ENCODE peak calls at places on chromosomes 2 and 18, in six cellular contexts. One of them, this sample, is unnamed.

GRCh38 chr18:44884446-44884845 is 203.8 kb downstream of the SETBP1 start:
- DNase-seq in A673: no peak
- DNase-seq in fibroblast of pulmonary artery: no peak
- DNase-seq in SJSA1: no peak
- DNase-seq in lower leg skin: no peak
- DNase-seq in A549: no peak
- DNase-seq in this sample: no peak

GRCh38 chr18:5865521-5865920 is 29.8 kb downstream of the TMEM200C start:
- DNase-seq in lower leg skin: no peak
- DNase-seq in fibroblast of pulmonary artery: no peak
- DNase-seq in A549: no peak
- DNase-seq in A673: no peak
- DNase-seq in SJSA1: no peak
- DNase-seq in this sample: no peak

GRCh38 chr18:31233550-31234306 is 71.1 kb upstream of the DSC1 start:
- DNase-seq in A549: no peak
- DNase-seq in SJSA1: no peak
- DNase-seq in fibroblast of pulmonary artery: no peak
- DNase-seq in lower leg skin: no peak
- DNase-seq in A673: no peak
- DNase-seq in this sample: no peak

GRCh38 chr2:239494578-239494977 is 93.8 kb upstream of the HDAC4 start:
- DNase-seq in lower leg skin: no peak
- DNase-seq in A549: no peak
- DNase-seq in A673: no peak
- DNase-seq in SJSA1: no peak
- DNase-seq in fibroblast of pulmonary artery: no peak
- DNase-seq in this sample: no peak

GRCh38 chr18:23648930-23649622 is 13.6 kb downstream of the ANKRD29 start:
- DNase-seq in A549: no peak
- DNase-seq in A673: no peak
- DNase-seq in fibroblast of pulmonary artery: no peak
- DNase-seq in SJSA1: no peak
- DNase-seq in lower leg skin: no peak
- DNase-seq in this sample: no peak

GRCh38 chr2:30690126-30690561 is 117.1 kb downstream of the CAPN13 start:
- DNase-seq in A673: no peak
- DNase-seq in SJSA1: peak
- DNase-seq in A549: no peak
- DNase-seq in fibroblast of pulmonary artery: no peak
- DNase-seq in lower leg skin: peak
- DNase-seq in this sample: no peak

GRCh38 chr2:234375481-234375880 is 121.4 kb downstream of the ARL4C start:
- DNase-seq in A673: no peak
- DNase-seq in A549: no peak
- DNase-seq in lower leg skin: no peak
- DNase-seq in SJSA1: no peak
- DNase-seq in fibroblast of pulmonary artery: no peak
- DNase-seq in this sample: no peak

GRCh38 chr18:44816028-44816427 is 135.3 kb downstream of the SETBP1 start:
- DNase-seq in lower leg skin: no peak
- DNase-seq in A673: no peak
- DNase-seq in SJSA1: no peak
- DNase-seq in A549: no peak
- DNase-seq in fibroblast of pulmonary artery: no peak
- DNase-seq in this sample: no peak

GRCh38 chr2:12310399-12310798 is 406.3 kb upstream of the TRIB2 start:
- DNase-seq in lower leg skin: no peak
- DNase-seq in fibroblast of pulmonary artery: no peak
- DNase-seq in A673: no peak
- DNase-seq in A549: no peak
- DNase-seq in SJSA1: no peak
- DNase-seq in this sample: no peak

GRCh38 chr18:77762632-77763031 is 513.0 kb downstream of the GALR1 start:
- DNase-seq in lower leg skin: no peak
- DNase-seq in SJSA1: no peak
- DNase-seq in A549: no peak
- DNase-seq in fibroblast of pulmonary artery: no peak
- DNase-seq in A673: no peak
- DNase-seq in this sample: no peak

GRCh38 chr2:235324324-235324723 is 169.5 kb upstream of the AGAP1 start:
- DNase-seq in SJSA1: no peak
- DNase-seq in A673: no peak
- DNase-seq in A549: no peak
- DNase-seq in lower leg skin: peak
- DNase-seq in fibroblast of pulmonary artery: no peak
- DNase-seq in this sample: no peak

GRCh38 chr18:27298215-27298804 is 113.2 kb upstream of the CHST9 start:
- DNase-seq in fibroblast of pulmonary artery: no peak
- DNase-seq in SJSA1: no peak
- DNase-seq in A549: no peak
- DNase-seq in A673: peak
- DNase-seq in lower leg skin: no peak
- DNase-seq in this sample: no peak

GRCh38 chr2:169734172-169734847 is 678 bp downstream of the KLHL23 start:
- DNase-seq in fibroblast of pulmonary artery: no peak
- DNase-seq in lower leg skin: no peak
- DNase-seq in A673: peak
- DNase-seq in A549: no peak
- DNase-seq in SJSA1: no peak
- DNase-seq in this sample: no peak

GRCh38 chr2:44974064-44974715 is 32.7 kb downstream of the SIX3 start:
- DNase-seq in A549: peak
- DNase-seq in fibroblast of pulmonary artery: peak
- DNase-seq in lower leg skin: peak
- DNase-seq in SJSA1: peak
- DNase-seq in A673: peak
- DNase-seq in this sample: no peak

GRCh38 chr2:11467126-11467649 is 1.2 kb upstream of the E2F6 start:
- DNase-seq in A673: no peak
- DNase-seq in A549: no peak
- DNase-seq in fibroblast of pulmonary artery: no peak
- DNase-seq in SJSA1: no peak
- DNase-seq in lower leg skin: no peak
- DNase-seq in this sample: no peak

GRCh38 chr2:231469568-231469920 is 5.3 kb upstream of the NCL start:
- DNase-seq in SJSA1: no peak
- DNase-seq in lower leg skin: no peak
- DNase-seq in A673: no peak
- DNase-seq in A549: no peak
- DNase-seq in fibroblast of pulmonary artery: no peak
- DNase-seq in this sample: no peak

GRCh38 chr2:212995920-212996319 is 155.5 kb downstream of the IKZF2 start:
- DNase-seq in SJSA1: no peak
- DNase-seq in A673: no peak
- DNase-seq in fibroblast of pulmonary artery: peak
- DNase-seq in lower leg skin: no peak
- DNase-seq in A549: no peak
- DNase-seq in this sample: no peak

GRCh38 chr2:102891261-102891660 is 129.4 kb downstream of the TMEM182 start:
- DNase-seq in fibroblast of pulmonary artery: no peak
- DNase-seq in A549: no peak
- DNase-seq in SJSA1: no peak
- DNase-seq in lower leg skin: no peak
- DNase-seq in A673: no peak
- DNase-seq in this sample: no peak

GRCh38 chr2:140257692-140258300 is 1477.6 kb upstream of the NXPH2 start:
- DNase-seq in SJSA1: no peak
- DNase-seq in lower leg skin: no peak
- DNase-seq in A549: no peak
- DNase-seq in fibroblast of pulmonary artery: peak
- DNase-seq in A673: no peak
- DNase-seq in this sample: no peak

GRCh38 chr18:48007955-48008701 is 77.7 kb upstream of the SMAD2 start:
- DNase-seq in A549: peak
- DNase-seq in A673: peak
- DNase-seq in lower leg skin: peak
- DNase-seq in SJSA1: peak
- DNase-seq in fibroblast of pulmonary artery: peak
- DNase-seq in this sample: no peak

GRCh38 chr2:46461716-46462171 is 17.6 kb upstream of the TMEM247 start:
- DNase-seq in SJSA1: no peak
- DNase-seq in lower leg skin: no peak
- DNase-seq in fibroblast of pulmonary artery: no peak
- DNase-seq in A549: no peak
- DNase-seq in A673: no peak
- DNase-seq in this sample: no peak

GRCh38 chr2:229235136-229235914 is 35.8 kb downstream of the PID1 start:
- DNase-seq in lower leg skin: no peak
- DNase-seq in fibroblast of pulmonary artery: peak
- DNase-seq in SJSA1: no peak
- DNase-seq in A549: no peak
- DNase-seq in A673: peak
- DNase-seq in this sample: no peak

GRCh38 chr2:101466426-101466825 is 8.5 kb downstream of the RFX8 start:
- DNase-seq in A549: no peak
- DNase-seq in A673: no peak
- DNase-seq in lower leg skin: no peak
- DNase-seq in SJSA1: no peak
- DNase-seq in fibroblast of pulmonary artery: no peak
- DNase-seq in this sample: no peak

GRCh38 chr2:48482313-48482712 is 47.6 kb upstream of the STON1 start:
- DNase-seq in fibroblast of pulmonary artery: peak
- DNase-seq in A673: peak
- DNase-seq in lower leg skin: no peak
- DNase-seq in SJSA1: no peak
- DNase-seq in A549: no peak
- DNase-seq in this sample: peak

GRCh38 chr2:178306351-178307073 is 112.2 kb downstream of the OSBPL6 start:
- DNase-seq in A673: peak
- DNase-seq in A549: peak
- DNase-seq in SJSA1: peak
- DNase-seq in lower leg skin: no peak
- DNase-seq in fibroblast of pulmonary artery: peak
- DNase-seq in this sample: no peak

GRCh38 chr18:30903566-30903965 is 139.0 kb downstream of the DSC3 start:
- DNase-seq in SJSA1: no peak
- DNase-seq in A673: no peak
- DNase-seq in fibroblast of pulmonary artery: no peak
- DNase-seq in A549: no peak
- DNase-seq in lower leg skin: no peak
- DNase-seq in this sample: no peak

GRCh38 chr18:9965711-9966624 is 52.2 kb downstream of the VAPA start:
- DNase-seq in fibroblast of pulmonary artery: peak
- DNase-seq in A549: no peak
- DNase-seq in A673: no peak
- DNase-seq in lower leg skin: no peak
- DNase-seq in SJSA1: no peak
- DNase-seq in this sample: peak

GRCh38 chr2:12498286-12498685 is 218.4 kb upstream of the TRIB2 start:
- DNase-seq in A549: no peak
- DNase-seq in SJSA1: no peak
- DNase-seq in A673: no peak
- DNase-seq in fibroblast of pulmonary artery: no peak
- DNase-seq in lower leg skin: no peak
- DNase-seq in this sample: no peak

GRCh38 chr2:25207078-25207545 is 38.7 kb upstream of the POMC start:
- DNase-seq in lower leg skin: no peak
- DNase-seq in SJSA1: no peak
- DNase-seq in fibroblast of pulmonary artery: no peak
- DNase-seq in A549: no peak
- DNase-seq in A673: no peak
- DNase-seq in this sample: no peak

GRCh38 chr18:63178526-63178880 is 141.1 kb downstream of the BCL2 start:
- DNase-seq in lower leg skin: peak
- DNase-seq in fibroblast of pulmonary artery: peak
- DNase-seq in A673: peak
- DNase-seq in A549: no peak
- DNase-seq in SJSA1: no peak
- DNase-seq in this sample: no peak
- H3K4me3 ChIP-seq in lower leg skin: no peak
- H3K4me3 ChIP-seq in fibroblast of pulmonary artery: no peak
- H3K4me3 ChIP-seq in A673: peak
- H3K4me3 ChIP-seq in A549: no peak
- H3K4me3 ChIP-seq in SJSA1: no peak
- H3K4me3 ChIP-seq in this sample: no peak

DNA sequence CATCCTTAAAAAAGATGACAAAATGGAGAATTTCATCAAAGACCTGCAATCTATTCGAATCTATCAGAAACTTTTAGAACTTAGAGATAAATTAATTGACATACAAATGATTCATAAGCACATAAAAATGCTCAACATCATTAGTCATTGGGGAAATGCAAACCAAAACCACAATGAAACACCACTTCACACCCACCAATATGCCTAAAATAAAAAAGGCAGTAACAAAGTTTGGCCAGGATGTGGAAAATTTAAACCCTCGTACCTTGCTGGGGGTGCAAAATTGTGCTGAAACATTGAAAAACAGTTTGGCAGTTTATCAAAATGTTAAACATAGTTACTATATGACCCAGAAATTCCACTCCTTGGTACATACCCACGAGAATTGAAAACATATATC is 11.5 kb upstream of the EIF2AK3 start:
- DNase-seq in fibroblast of pulmonary artery: no peak
- DNase-seq in lower leg skin: no peak
- DNase-seq in A549: no peak
- DNase-seq in SJSA1: no peak
- DNase-seq in A673: peak
- DNase-seq in this sample: no peak
- H3K4me3 ChIP-seq in fibroblast of pulmonary artery: no peak
- H3K4me3 ChIP-seq in lower leg skin: no peak
- H3K4me3 ChIP-seq in A549: no peak
- H3K4me3 ChIP-seq in SJSA1: no peak
- H3K4me3 ChIP-seq in A673: no peak
- H3K4me3 ChIP-seq in this sample: no peak

GRCh38 chr2:97661927-97662326 is 1.9 kb downstream of the ACTR1B start:
- DNase-seq in SJSA1: peak
- DNase-seq in lower leg skin: no peak
- DNase-seq in A673: no peak
- DNase-seq in fibroblast of pulmonary artery: no peak
- DNase-seq in A549: no peak
- DNase-seq in this sample: no peak
- H3K4me3 ChIP-seq in SJSA1: no peak
- H3K4me3 ChIP-seq in lower leg skin: no peak
- H3K4me3 ChIP-seq in A673: no peak
- H3K4me3 ChIP-seq in fibroblast of pulmonary artery: no peak
- H3K4me3 ChIP-seq in A549: no peak
- H3K4me3 ChIP-seq in this sample: no peak

DNA sequence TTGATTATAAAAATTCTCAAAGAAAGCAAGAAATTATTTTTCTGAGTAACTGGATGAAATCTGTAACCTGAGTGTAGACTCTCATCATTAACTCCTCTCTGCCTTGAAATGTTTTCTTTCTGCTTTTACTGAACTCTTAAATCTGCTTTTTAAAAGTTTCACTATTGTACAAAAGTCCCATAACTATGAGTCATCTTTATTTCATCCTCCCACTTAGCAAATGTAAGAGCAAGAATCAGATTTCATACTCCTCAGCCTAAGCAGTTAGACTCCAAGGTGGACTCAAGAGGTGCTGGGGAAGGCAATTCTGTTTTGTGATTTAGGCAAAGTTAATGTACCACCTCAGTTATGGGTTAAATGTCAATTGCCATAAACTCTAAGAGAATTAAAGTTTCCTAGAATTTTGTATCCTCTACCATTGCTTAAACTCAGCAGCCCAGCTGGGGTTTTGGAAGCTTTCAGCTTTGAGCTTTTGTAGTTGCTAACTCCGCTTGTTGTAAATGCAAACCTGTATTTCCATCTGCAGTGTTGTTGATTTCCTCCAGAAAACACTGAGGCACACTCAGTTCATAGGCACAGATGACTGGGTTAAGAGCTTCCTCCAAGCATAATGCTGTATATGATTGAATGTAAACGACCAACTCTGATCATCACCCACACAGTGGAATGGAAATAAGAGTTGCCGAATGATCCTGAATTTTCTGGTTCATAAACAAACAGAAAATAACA is 268.8 kb downstream of the ARHGAP15 start:
- DNase-seq in A549: no peak
- DNase-seq in A673: peak
- DNase-seq in fibroblast of pulmonary artery: peak
- DNase-seq in SJSA1: no peak
- DNase-seq in lower leg skin: no peak
- DNase-seq in this sample: peak
- H3K4me3 ChIP-seq in A549: no peak
- H3K4me3 ChIP-seq in A673: no peak
- H3K4me3 ChIP-seq in fibroblast of pulmonary artery: no peak
- H3K4me3 ChIP-seq in SJSA1: no peak
- H3K4me3 ChIP-seq in lower leg skin: no peak
- H3K4me3 ChIP-seq in this sample: no peak

This sample was measured in AG09309.